ENCODE peak calls at places on chromosomes 4 and X, in six cellular contexts. One of them, this sample, is unnamed.

GRCh38 chrX:110172215-110172614 is 145.7 kb downstream of the AMMECR1 start:
- DNase-seq in GM03348: no peak
- DNase-seq in mammary epithelial cell: no peak
- DNase-seq in Jurkat, Clone E6-1: no peak
- DNase-seq in stimulated activated CD4-positive, alpha-beta T cell treated with anti-CD3 and anti-CD28 coated beads, Interleukin-4, amount 100 ng/mL, for 24 hours: no peak
- DNase-seq in activated naive CD8-positive, alpha-beta T cell treated with anti-CD3 and anti-CD28 coated beads for 36 hours: no peak
- DNase-seq in this sample: no peak

GRCh38 chr4:26122690-26123089 is 198.1 kb upstream of the RBPJ start:
- DNase-seq in stimulated activated CD4-positive, alpha-beta T cell treated with anti-CD3 and anti-CD28 coated beads, Interleukin-4, amount 100 ng/mL, for 24 hours: no peak
- DNase-seq in Jurkat, Clone E6-1: no peak
- DNase-seq in GM03348: no peak
- DNase-seq in activated naive CD8-positive, alpha-beta T cell treated with anti-CD3 and anti-CD28 coated beads for 36 hours: no peak
- DNase-seq in mammary epithelial cell: no peak
- DNase-seq in this sample: no peak

GRCh38 chr4:56752985-56753384 is 68.5 kb downstream of the SPINK2 start:
- DNase-seq in Jurkat, Clone E6-1: no peak
- DNase-seq in GM03348: no peak
- DNase-seq in activated naive CD8-positive, alpha-beta T cell treated with anti-CD3 and anti-CD28 coated beads for 36 hours: no peak
- DNase-seq in stimulated activated CD4-positive, alpha-beta T cell treated with anti-CD3 and anti-CD28 coated beads, Interleukin-4, amount 100 ng/mL, for 24 hours: no peak
- DNase-seq in mammary epithelial cell: no peak
- DNase-seq in this sample: no peak

GRCh38 chr4:17562157-17562556 is 14.8 kb upstream of the LAP3 start:
- DNase-seq in activated naive CD8-positive, alpha-beta T cell treated with anti-CD3 and anti-CD28 coated beads for 36 hours: no peak
- DNase-seq in stimulated activated CD4-positive, alpha-beta T cell treated with anti-CD3 and anti-CD28 coated beads, Interleukin-4, amount 100 ng/mL, for 24 hours: no peak
- DNase-seq in Jurkat, Clone E6-1: no peak
- DNase-seq in mammary epithelial cell: no peak
- DNase-seq in GM03348: no peak
- DNase-seq in this sample: no peak

GRCh38 chrX:1244164-1245076 is 24.2 kb upstream of the CSF2RA start:
- DNase-seq in GM03348: no peak
- DNase-seq in stimulated activated CD4-positive, alpha-beta T cell treated with anti-CD3 and anti-CD28 coated beads, Interleukin-4, amount 100 ng/mL, for 24 hours: no peak
- DNase-seq in Jurkat, Clone E6-1: peak
- DNase-seq in activated naive CD8-positive, alpha-beta T cell treated with anti-CD3 and anti-CD28 coated beads for 36 hours: peak
- DNase-seq in mammary epithelial cell: no peak
- DNase-seq in this sample: peak

GRCh38 chr4:41611881-41612871 is 74.2 kb downstream of the LIMCH1 start:
- DNase-seq in Jurkat, Clone E6-1: no peak
- DNase-seq in activated naive CD8-positive, alpha-beta T cell treated with anti-CD3 and anti-CD28 coated beads for 36 hours: no peak
- DNase-seq in mammary epithelial cell: peak
- DNase-seq in stimulated activated CD4-positive, alpha-beta T cell treated with anti-CD3 and anti-CD28 coated beads, Interleukin-4, amount 100 ng/mL, for 24 hours: no peak
- DNase-seq in GM03348: peak
- DNase-seq in this sample: peak

GRCh38 chr4:4840351-4840750 is 19.1 kb upstream of the MSX1 start:
- DNase-seq in mammary epithelial cell: no peak
- DNase-seq in activated naive CD8-positive, alpha-beta T cell treated with anti-CD3 and anti-CD28 coated beads for 36 hours: no peak
- DNase-seq in Jurkat, Clone E6-1: no peak
- DNase-seq in GM03348: no peak
- DNase-seq in stimulated activated CD4-positive, alpha-beta T cell treated with anti-CD3 and anti-CD28 coated beads, Interleukin-4, amount 100 ng/mL, for 24 hours: no peak
- DNase-seq in this sample: no peak

GRCh38 chr4:40178672-40179071 is 18.2 kb upstream of the RHOH start:
- DNase-seq in stimulated activated CD4-positive, alpha-beta T cell treated with anti-CD3 and anti-CD28 coated beads, Interleukin-4, amount 100 ng/mL, for 24 hours: no peak
- DNase-seq in activated naive CD8-positive, alpha-beta T cell treated with anti-CD3 and anti-CD28 coated beads for 36 hours: no peak
- DNase-seq in mammary epithelial cell: no peak
- DNase-seq in GM03348: peak
- DNase-seq in Jurkat, Clone E6-1: no peak
- DNase-seq in this sample: peak

GRCh38 chrX:55452825-55453124 is 848 bp downstream of the MAGEH1 start:
- DNase-seq in activated naive CD8-positive, alpha-beta T cell treated with anti-CD3 and anti-CD28 coated beads for 36 hours: no peak
- DNase-seq in stimulated activated CD4-positive, alpha-beta T cell treated with anti-CD3 and anti-CD28 coated beads, Interleukin-4, amount 100 ng/mL, for 24 hours: no peak
- DNase-seq in GM03348: no peak
- DNase-seq in mammary epithelial cell: no peak
- DNase-seq in Jurkat, Clone E6-1: no peak
- DNase-seq in this sample: no peak

GRCh38 chr4:7857238-7857701 is 82.4 kb downstream of the AFAP1 start:
- DNase-seq in Jurkat, Clone E6-1: no peak
- DNase-seq in activated naive CD8-positive, alpha-beta T cell treated with anti-CD3 and anti-CD28 coated beads for 36 hours: no peak
- DNase-seq in mammary epithelial cell: peak
- DNase-seq in GM03348: peak
- DNase-seq in stimulated activated CD4-positive, alpha-beta T cell treated with anti-CD3 and anti-CD28 coated beads, Interleukin-4, amount 100 ng/mL, for 24 hours: peak
- DNase-seq in this sample: peak

GRCh38 chr4:145703850-145704528 is 24.0 kb downstream of the C4orf51 start:
- DNase-seq in mammary epithelial cell: peak
- DNase-seq in activated naive CD8-positive, alpha-beta T cell treated with anti-CD3 and anti-CD28 coated beads for 36 hours: no peak
- DNase-seq in Jurkat, Clone E6-1: no peak
- DNase-seq in GM03348: no peak
- DNase-seq in stimulated activated CD4-positive, alpha-beta T cell treated with anti-CD3 and anti-CD28 coated beads, Interleukin-4, amount 100 ng/mL, for 24 hours: no peak
- DNase-seq in this sample: no peak

GRCh38 chrX:103878466-103879151 is 46.6 kb upstream of the RAB9B start:
- DNase-seq in activated naive CD8-positive, alpha-beta T cell treated with anti-CD3 and anti-CD28 coated beads for 36 hours: no peak
- DNase-seq in GM03348: peak
- DNase-seq in Jurkat, Clone E6-1: no peak
- DNase-seq in mammary epithelial cell: peak
- DNase-seq in stimulated activated CD4-positive, alpha-beta T cell treated with anti-CD3 and anti-CD28 coated beads, Interleukin-4, amount 100 ng/mL, for 24 hours: no peak
- DNase-seq in this sample: peak

GRCh38 chrX:146433771-146434170 is 375.8 kb upstream of the CXorf51B start:
- DNase-seq in GM03348: no peak
- DNase-seq in mammary epithelial cell: no peak
- DNase-seq in activated naive CD8-positive, alpha-beta T cell treated with anti-CD3 and anti-CD28 coated beads for 36 hours: no peak
- DNase-seq in stimulated activated CD4-positive, alpha-beta T cell treated with anti-CD3 and anti-CD28 coated beads, Interleukin-4, amount 100 ng/mL, for 24 hours: no peak
- DNase-seq in Jurkat, Clone E6-1: no peak
- DNase-seq in this sample: no peak

GRCh38 chrX:135170468-135170867 is 730 bp downstream of the CT55 start:
- DNase-seq in Jurkat, Clone E6-1: no peak
- DNase-seq in activated naive CD8-positive, alpha-beta T cell treated with anti-CD3 and anti-CD28 coated beads for 36 hours: no peak
- DNase-seq in GM03348: no peak
- DNase-seq in mammary epithelial cell: no peak
- DNase-seq in stimulated activated CD4-positive, alpha-beta T cell treated with anti-CD3 and anti-CD28 coated beads, Interleukin-4, amount 100 ng/mL, for 24 hours: no peak
- DNase-seq in this sample: no peak

GRCh38 chr4:26871611-26872010 is 11.0 kb downstream of the STIM2 start:
- DNase-seq in stimulated activated CD4-positive, alpha-beta T cell treated with anti-CD3 and anti-CD28 coated beads, Interleukin-4, amount 100 ng/mL, for 24 hours: no peak
- DNase-seq in GM03348: peak
- DNase-seq in mammary epithelial cell: peak
- DNase-seq in activated naive CD8-positive, alpha-beta T cell treated with anti-CD3 and anti-CD28 coated beads for 36 hours: no peak
- DNase-seq in Jurkat, Clone E6-1: no peak
- DNase-seq in this sample: no peak

GRCh38 chrX:72367524-72367923 is 61.8 kb upstream of the CITED1 start:
- DNase-seq in activated naive CD8-positive, alpha-beta T cell treated with anti-CD3 and anti-CD28 coated beads for 36 hours: no peak
- DNase-seq in GM03348: no peak
- DNase-seq in Jurkat, Clone E6-1: no peak
- DNase-seq in mammary epithelial cell: no peak
- DNase-seq in stimulated activated CD4-positive, alpha-beta T cell treated with anti-CD3 and anti-CD28 coated beads, Interleukin-4, amount 100 ng/mL, for 24 hours: no peak
- DNase-seq in this sample: no peak

GRCh38 chr4:99079625-99080295 is 8.8 kb downstream of the ADH5 start:
- DNase-seq in Jurkat, Clone E6-1: no peak
- DNase-seq in stimulated activated CD4-positive, alpha-beta T cell treated with anti-CD3 and anti-CD28 coated beads, Interleukin-4, amount 100 ng/mL, for 24 hours: no peak
- DNase-seq in mammary epithelial cell: no peak
- DNase-seq in GM03348: no peak
- DNase-seq in activated naive CD8-positive, alpha-beta T cell treated with anti-CD3 and anti-CD28 coated beads for 36 hours: no peak
- DNase-seq in this sample: no peak

GRCh38 chr4:145954924-145955339 is 16.3 kb upstream of the ZNF827 start:
- DNase-seq in GM03348: peak
- DNase-seq in activated naive CD8-positive, alpha-beta T cell treated with anti-CD3 and anti-CD28 coated beads for 36 hours: no peak
- DNase-seq in mammary epithelial cell: peak
- DNase-seq in stimulated activated CD4-positive, alpha-beta T cell treated with anti-CD3 and anti-CD28 coated beads, Interleukin-4, amount 100 ng/mL, for 24 hours: no peak
- DNase-seq in Jurkat, Clone E6-1: no peak
- DNase-seq in this sample: peak

GRCh38 chr4:178599521-178599920 is 1157.3 kb upstream of the AGA start:
- DNase-seq in Jurkat, Clone E6-1: peak
- DNase-seq in GM03348: no peak
- DNase-seq in mammary epithelial cell: no peak
- DNase-seq in stimulated activated CD4-positive, alpha-beta T cell treated with anti-CD3 and anti-CD28 coated beads, Interleukin-4, amount 100 ng/mL, for 24 hours: no peak
- DNase-seq in activated naive CD8-positive, alpha-beta T cell treated with anti-CD3 and anti-CD28 coated beads for 36 hours: no peak
- DNase-seq in this sample: no peak

GRCh38 chrX:14398725-14399124 is 130.6 kb upstream of the GLRA2 start:
- DNase-seq in activated naive CD8-positive, alpha-beta T cell treated with anti-CD3 and anti-CD28 coated beads for 36 hours: no peak
- DNase-seq in stimulated activated CD4-positive, alpha-beta T cell treated with anti-CD3 and anti-CD28 coated beads, Interleukin-4, amount 100 ng/mL, for 24 hours: no peak
- DNase-seq in mammary epithelial cell: peak
- DNase-seq in Jurkat, Clone E6-1: no peak
- DNase-seq in GM03348: peak
- DNase-seq in this sample: no peak

GRCh38 chr4:52096048-52096447 is 44.9 kb downstream of the SPATA18 start:
- DNase-seq in GM03348: no peak
- DNase-seq in mammary epithelial cell: peak
- DNase-seq in activated naive CD8-positive, alpha-beta T cell treated with anti-CD3 and anti-CD28 coated beads for 36 hours: no peak
- DNase-seq in stimulated activated CD4-positive, alpha-beta T cell treated with anti-CD3 and anti-CD28 coated beads, Interleukin-4, amount 100 ng/mL, for 24 hours: no peak
- DNase-seq in Jurkat, Clone E6-1: no peak
- DNase-seq in this sample: no peak

GRCh38 chrX:123173833-123174232 is 10.2 kb upstream of the GRIA3 start:
- DNase-seq in stimulated activated CD4-positive, alpha-beta T cell treated with anti-CD3 and anti-CD28 coated beads, Interleukin-4, amount 100 ng/mL, for 24 hours: no peak
- DNase-seq in activated naive CD8-positive, alpha-beta T cell treated with anti-CD3 and anti-CD28 coated beads for 36 hours: no peak
- DNase-seq in GM03348: no peak
- DNase-seq in Jurkat, Clone E6-1: peak
- DNase-seq in mammary epithelial cell: no peak
- DNase-seq in this sample: no peak

GRCh38 chr4:128979934-128980333 is 113.4 kb downstream of the SCLT1 start:
- DNase-seq in GM03348: peak
- DNase-seq in activated naive CD8-positive, alpha-beta T cell treated with anti-CD3 and anti-CD28 coated beads for 36 hours: no peak
- DNase-seq in mammary epithelial cell: peak
- DNase-seq in Jurkat, Clone E6-1: no peak
- DNase-seq in stimulated activated CD4-positive, alpha-beta T cell treated with anti-CD3 and anti-CD28 coated beads, Interleukin-4, amount 100 ng/mL, for 24 hours: no peak
- DNase-seq in this sample: peak

GRCh38 chrX:11341274-11342256 is 48.4 kb downstream of the AMELX start:
- DNase-seq in activated naive CD8-positive, alpha-beta T cell treated with anti-CD3 and anti-CD28 coated beads for 36 hours: no peak
- DNase-seq in GM03348: peak
- DNase-seq in Jurkat, Clone E6-1: no peak
- DNase-seq in mammary epithelial cell: peak
- DNase-seq in stimulated activated CD4-positive, alpha-beta T cell treated with anti-CD3 and anti-CD28 coated beads, Interleukin-4, amount 100 ng/mL, for 24 hours: no peak
- DNase-seq in this sample: peak

GRCh38 chrX:46588263-46588662 is 14.7 kb downstream of the CHST7 start:
- DNase-seq in stimulated activated CD4-positive, alpha-beta T cell treated with anti-CD3 and anti-CD28 coated beads, Interleukin-4, amount 100 ng/mL, for 24 hours: peak
- DNase-seq in activated naive CD8-positive, alpha-beta T cell treated with anti-CD3 and anti-CD28 coated beads for 36 hours: no peak
- DNase-seq in GM03348: peak
- DNase-seq in mammary epithelial cell: no peak
- DNase-seq in Jurkat, Clone E6-1: peak
- DNase-seq in this sample: peak

GRCh38 chr4:41334182-41334581 is 77.5 kb downstream of the UCHL1 start:
- DNase-seq in mammary epithelial cell: peak
- DNase-seq in GM03348: no peak
- DNase-seq in stimulated activated CD4-positive, alpha-beta T cell treated with anti-CD3 and anti-CD28 coated beads, Interleukin-4, amount 100 ng/mL, for 24 hours: no peak
- DNase-seq in activated naive CD8-positive, alpha-beta T cell treated with anti-CD3 and anti-CD28 coated beads for 36 hours: no peak
- DNase-seq in Jurkat, Clone E6-1: no peak
- DNase-seq in this sample: no peak

GRCh38 chr4:100009490-100009889 is 59.4 kb upstream of the H2AZ1 start:
- DNase-seq in Jurkat, Clone E6-1: no peak
- DNase-seq in activated naive CD8-positive, alpha-beta T cell treated with anti-CD3 and anti-CD28 coated beads for 36 hours: no peak
- DNase-seq in mammary epithelial cell: no peak
- DNase-seq in stimulated activated CD4-positive, alpha-beta T cell treated with anti-CD3 and anti-CD28 coated beads, Interleukin-4, amount 100 ng/mL, for 24 hours: no peak
- DNase-seq in GM03348: no peak
- DNase-seq in this sample: no peak

GRCh38 chr4:120749445-120750151 is 172.9 kb downstream of the PRDM5 start:
- DNase-seq in activated naive CD8-positive, alpha-beta T cell treated with anti-CD3 and anti-CD28 coated beads for 36 hours: no peak
- DNase-seq in Jurkat, Clone E6-1: peak
- DNase-seq in mammary epithelial cell: no peak
- DNase-seq in GM03348: no peak
- DNase-seq in stimulated activated CD4-positive, alpha-beta T cell treated with anti-CD3 and anti-CD28 coated beads, Interleukin-4, amount 100 ng/mL, for 24 hours: no peak
- DNase-seq in this sample: peak

This sample was measured in myocyte.